ENCODE peak calls at places on chromosomes 1 and 21, in four cellular contexts. One of them, this sample, is unnamed.

GRCh38 chr1:204493145-204493881 is 1.3 kb downstream of the PIK3C2B start:
- DNase-seq in HCT116: no peak
- DNase-seq in K562: no peak
- DNase-seq in H1: peak; percentile 74
- DNase-seq in this sample: no peak

GRCh38 chr1:98661544-98662353 is at the start of gene SNX7:
- DNase-seq in K562: peak; percentile 2
- DNase-seq in H1: peak; percentile 87
- DNase-seq in HCT116: peak; percentile 32
- DNase-seq in this sample: peak; percentile 63

GRCh38 chr1:66413139-66413755 is 120.7 kb upstream of the SGIP1 start:
- DNase-seq in K562: peak; percentile 19
- DNase-seq in H1: no peak
- DNase-seq in HCT116: no peak
- DNase-seq in this sample: no peak

GRCh38 chr1:237891266-237891665 is 544 bp upstream of the ZP4 start:
- DNase-seq in HCT116: no peak
- DNase-seq in H1: no peak
- DNase-seq in K562: no peak
- DNase-seq in this sample: no peak

GRCh38 chr1:229694053-229694693 is 68.1 kb downstream of the URB2 start:
- DNase-seq in HCT116: no peak
- DNase-seq in H1: peak; percentile 62
- DNase-seq in K562: no peak
- DNase-seq in this sample: peak; percentile 68

GRCh38 chr1:55747285-55747890 is 532.2 kb upstream of the USP24 start:
- DNase-seq in K562: no peak
- DNase-seq in H1: no peak
- DNase-seq in HCT116: no peak
- DNase-seq in this sample: no peak

GRCh38 chr1:67690018-67690363 is 5.0 kb downstream of the GADD45A start:
- DNase-seq in K562: no peak
- DNase-seq in HCT116: no peak
- DNase-seq in H1: no peak
- DNase-seq in this sample: no peak

GRCh38 chr1:114008352-114009041 is 29.2 kb downstream of the OLFML3 start:
- DNase-seq in K562: no peak
- DNase-seq in HCT116: no peak
- DNase-seq in H1: no peak
- DNase-seq in this sample: no peak

GRCh38 chr1:49765034-49765433 is 258.7 kb downstream of the AGBL4 start:
- DNase-seq in K562: no peak
- DNase-seq in H1: peak; percentile 51
- DNase-seq in HCT116: no peak
- DNase-seq in this sample: peak; percentile 38

GRCh38 chr21:37136261-37136660 is 63.2 kb downstream of the TTC3 start:
- DNase-seq in H1: no peak
- DNase-seq in K562: no peak
- DNase-seq in HCT116: no peak
- DNase-seq in this sample: no peak

GRCh38 chr1:162020145-162020544 is 3.5 kb downstream of the OLFML2B start:
- DNase-seq in HCT116: no peak
- DNase-seq in K562: no peak
- DNase-seq in H1: no peak
- DNase-seq in this sample: no peak

GRCh38 chr1:92832537-92833160 is 809 bp downstream of the RPL5 start:
- DNase-seq in H1: no peak
- DNase-seq in K562: no peak
- DNase-seq in HCT116: no peak
- DNase-seq in this sample: no peak

GRCh38 chr1:235093013-235093618 is 35.5 kb downstream of the TOMM20 start:
- DNase-seq in H1: peak; percentile 75
- DNase-seq in K562: peak; percentile 74
- DNase-seq in HCT116: no peak
- DNase-seq in this sample: peak; percentile 90

GRCh38 chr21:38733973-38734546 is 71.7 kb upstream of the ETS2 start:
- DNase-seq in H1: peak; percentile 100
- DNase-seq in K562: peak; percentile 80
- DNase-seq in HCT116: peak; percentile 36
- DNase-seq in this sample: peak; percentile 76

GRCh38 chr1:59421232-59421920 is 124.5 kb downstream of the FGGY start:
- DNase-seq in K562: no peak
- DNase-seq in HCT116: no peak
- DNase-seq in H1: no peak
- DNase-seq in this sample: no peak

GRCh38 chr1:39301606-39302005 is 97.1 kb downstream of the MACF1 start:
- DNase-seq in HCT116: no peak
- DNase-seq in H1: no peak
- DNase-seq in K562: no peak
- DNase-seq in this sample: no peak

GRCh38 chr1:181121498-181121897 is 33.0 kb downstream of the IER5 start:
- DNase-seq in H1: no peak
- DNase-seq in HCT116: no peak
- DNase-seq in K562: no peak
- DNase-seq in this sample: no peak

GRCh38 chr1:224678168-224678567 is 62.1 kb downstream of the CNIH3 start:
- DNase-seq in K562: no peak
- DNase-seq in HCT116: no peak
- DNase-seq in H1: no peak
- DNase-seq in this sample: no peak

GRCh38 chr1:47147047-47147785 is 10.0 kb downstream of the CYP4A22 start:
- DNase-seq in K562: no peak
- DNase-seq in HCT116: no peak
- DNase-seq in H1: no peak
- DNase-seq in this sample: no peak

GRCh38 chr1:154839691-154840090 is 30.4 kb downstream of the KCNN3 start:
- DNase-seq in H1: no peak
- DNase-seq in K562: no peak
- DNase-seq in HCT116: no peak
- DNase-seq in this sample: no peak

GRCh38 chr1:154838988-154839387 is 31.1 kb downstream of the KCNN3 start:
- DNase-seq in H1: no peak
- DNase-seq in K562: no peak
- DNase-seq in HCT116: no peak
- DNase-seq in this sample: no peak

GRCh38 chr1:154837034-154837678 is 32.9 kb downstream of the KCNN3 start:
- DNase-seq in HCT116: no peak
- DNase-seq in K562: peak; percentile 17
- DNase-seq in H1: no peak
- DNase-seq in this sample: no peak

GRCh38 chr1:154838473-154838872 is 31.6 kb downstream of the KCNN3 start:
- DNase-seq in H1: no peak
- DNase-seq in K562: no peak
- DNase-seq in HCT116: no peak
- DNase-seq in this sample: no peak

GRCh38 chr1:154837679-154838171 is 32.4 kb downstream of the KCNN3 start:
- DNase-seq in H1: no peak
- DNase-seq in K562: no peak
- DNase-seq in HCT116: no peak
- DNase-seq in this sample: no peak
- TF ChIP-seq ZNF274 in H1: no peak
- TF ChIP-seq ZNF274 in K562: no peak
- TF ChIP-seq ZNF274 in HCT116: no peak
- TF ChIP-seq ZNF274 in this sample: no peak

DNA sequence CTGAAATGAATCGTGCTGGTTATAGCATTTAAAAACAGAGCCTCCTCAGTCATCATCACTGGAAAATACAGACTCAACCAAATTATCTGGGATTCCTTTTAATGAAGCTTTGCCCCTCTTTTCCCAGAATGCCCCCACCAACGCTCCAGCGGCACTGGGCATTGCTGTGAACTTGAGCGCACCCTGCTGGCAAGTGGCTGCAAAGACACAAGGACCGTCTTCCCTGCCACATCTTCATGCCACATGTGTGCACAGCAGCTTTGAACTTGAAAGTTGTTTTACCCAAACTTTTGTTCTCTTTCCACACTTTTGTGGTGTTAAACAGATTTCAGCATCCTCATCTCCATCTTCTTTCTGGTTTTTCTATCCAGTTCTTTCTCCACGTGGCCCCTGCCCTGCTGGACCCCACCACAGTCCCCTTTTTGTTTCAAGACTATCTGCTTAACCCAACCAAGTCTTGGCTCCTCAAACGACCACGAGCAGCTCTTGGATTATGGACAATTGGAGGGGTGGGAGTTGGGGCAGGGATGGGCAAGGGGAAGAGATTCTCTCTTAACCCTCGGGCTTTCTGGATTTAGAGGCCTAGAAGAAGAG is 12.8 kb upstream of the LMX1A start:
- DNase-seq in K562: peak; percentile 69
- DNase-seq in HCT116: peak; percentile 32
- DNase-seq in H1: peak; percentile 87
- DNase-seq in this sample: no peak
- TF ChIP-seq ZNF274 in K562: no peak
- TF ChIP-seq ZNF274 in HCT116: no peak
- TF ChIP-seq ZNF274 in H1: no peak
- TF ChIP-seq ZNF274 in this sample: no peak

GRCh38 chr1:212665241-212666115 is 34.2 kb downstream of the BATF3 start:
- DNase-seq in H1: peak; percentile 95
- DNase-seq in HCT116: peak; percentile 68
- DNase-seq in K562: peak; percentile 88
- DNase-seq in this sample: peak; percentile 85

GRCh38 chr1:212666116-212666775 is 33.4 kb downstream of the BATF3 start:
- DNase-seq in HCT116: no peak
- DNase-seq in H1: peak; percentile 43
- DNase-seq in K562: no peak
- DNase-seq in this sample: no peak

GRCh38 chr1:212669102-212669501 is 30.5 kb downstream of the BATF3 start:
- DNase-seq in K562: peak; percentile 59
- DNase-seq in HCT116: peak; percentile 10
- DNase-seq in H1: peak; percentile 48
- DNase-seq in this sample: no peak

GRCh38 chr1:212668477-212668876 is 31.2 kb downstream of the BATF3 start:
- DNase-seq in HCT116: no peak
- DNase-seq in H1: peak; percentile 13
- DNase-seq in K562: no peak
- DNase-seq in this sample: no peak

GRCh38 chr1:212667223-212668139 is 32.2 kb downstream of the BATF3 start:
- DNase-seq in H1: peak; percentile 38
- DNase-seq in K562: peak; percentile 27
- DNase-seq in HCT116: peak; percentile 10
- DNase-seq in this sample: peak; percentile 71
- TF ChIP-seq ZNF274 in H1: no peak
- TF ChIP-seq ZNF274 in K562: no peak
- TF ChIP-seq ZNF274 in HCT116: no peak
- TF ChIP-seq ZNF274 in this sample: no peak

GRCh38 chr1:6481820-6482471 is 9.5 kb downstream of the PLEKHG5 start:
- DNase-seq in H1: no peak
- DNase-seq in K562: no peak
- DNase-seq in HCT116: no peak
- DNase-seq in this sample: no peak

GRCh38 chr1:6485140-6485936 is 6.1 kb downstream of the PLEKHG5 start:
- DNase-seq in K562: no peak
- DNase-seq in H1: peak; percentile 70
- DNase-seq in HCT116: no peak
- DNase-seq in this sample: no peak

GRCh38 chr1:6484826-6485139 is 6.7 kb downstream of the PLEKHG5 start:
- DNase-seq in H1: no peak
- DNase-seq in K562: no peak
- DNase-seq in HCT116: no peak
- DNase-seq in this sample: no peak

GRCh38 chr1:6483010-6483760 is 8.3 kb downstream of the PLEKHG5 start:
- DNase-seq in HCT116: no peak
- DNase-seq in K562: no peak
- DNase-seq in H1: no peak
- DNase-seq in this sample: no peak

GRCh38 chr1:6483761-6484117 is 7.7 kb downstream of the PLEKHG5 start:
- DNase-seq in H1: no peak
- DNase-seq in K562: no peak
- DNase-seq in HCT116: no peak
- DNase-seq in this sample: no peak
- TF ChIP-seq ZNF274 in H1: no peak
- TF ChIP-seq ZNF274 in K562: no peak
- TF ChIP-seq ZNF274 in HCT116: no peak
- TF ChIP-seq ZNF274 in this sample: no peak

GRCh38 chr1:64948216-64948615 is 18.1 kb downstream of the JAK1 start:
- DNase-seq in HCT116: no peak
- DNase-seq in H1: no peak
- DNase-seq in K562: no peak
- DNase-seq in this sample: no peak
- TF ChIP-seq ZNF274 in HCT116: no peak
- TF ChIP-seq ZNF274 in H1: no peak
- TF ChIP-seq ZNF274 in K562: no peak
- TF ChIP-seq ZNF274 in this sample: no peak

GRCh38 chr1:171872430-171872829 is 31.1 kb downstream of the DNM3 start:
- DNase-seq in HCT116: no peak
- DNase-seq in H1: no peak
- DNase-seq in K562: no peak
- DNase-seq in this sample: no peak
- TF ChIP-seq ZNF274 in HCT116: no peak
- TF ChIP-seq ZNF274 in H1: no peak
- TF ChIP-seq ZNF274 in K562: no peak
- TF ChIP-seq ZNF274 in this sample: no peak

GRCh38 chr1:44714944-44715571 is 15.9 kb downstream of the RNU5D-1 start:
- DNase-seq in HCT116: no peak
- DNase-seq in H1: peak; percentile 82
- DNase-seq in K562: peak; percentile 86
- DNase-seq in this sample: peak; percentile 82
- TF ChIP-seq ZNF274 in HCT116: no peak
- TF ChIP-seq ZNF274 in H1: no peak
- TF ChIP-seq ZNF274 in K562: no peak
- TF ChIP-seq ZNF274 in this sample: no peak

This sample was measured in NT2/D1.